ENCODE peak calls at places on chromosomes 7 and 10, in seven cellular contexts. One of them, this sample, is unnamed.

GRCh38 chr7:5694221-5694754 is 87.2 kb downstream of the RNF216 start:
- DNase-seq in osteocyte: no peak
- DNase-seq in left ventricle myocardium inferior: no peak
- DNase-seq in Calu3: no peak
- DNase-seq in cardiac fibroblast: peak; percentile 80
- DNase-seq in AG10803: peak; percentile 96
- DNase-seq in ovary: no peak
- DNase-seq in this sample: no peak

GRCh38 chr10:15763001-15763400 is 43.3 kb upstream of the ITGA8 start:
- DNase-seq in osteocyte: no peak
- DNase-seq in left ventricle myocardium inferior: peak; percentile 29
- DNase-seq in Calu3: no peak
- DNase-seq in cardiac fibroblast: no peak
- DNase-seq in AG10803: no peak
- DNase-seq in ovary: no peak
- DNase-seq in this sample: no peak

GRCh38 chr7:146565872-146566271 is 449.3 kb downstream of the CNTNAP2 start:
- DNase-seq in osteocyte: no peak
- DNase-seq in left ventricle myocardium inferior: no peak
- DNase-seq in Calu3: no peak
- DNase-seq in cardiac fibroblast: no peak
- DNase-seq in AG10803: no peak
- DNase-seq in ovary: no peak
- DNase-seq in this sample: no peak

GRCh38 chr10:77604941-77605351 is 32.7 kb downstream of the KCNMA1 start:
- DNase-seq in osteocyte: no peak
- DNase-seq in left ventricle myocardium inferior: no peak
- DNase-seq in Calu3: no peak
- DNase-seq in cardiac fibroblast: no peak
- DNase-seq in AG10803: no peak
- DNase-seq in ovary: no peak
- DNase-seq in this sample: no peak

GRCh38 chr10:32151876-32152275 is 95.7 kb upstream of the KIF5B start:
- DNase-seq in osteocyte: no peak
- DNase-seq in left ventricle myocardium inferior: no peak
- DNase-seq in Calu3: no peak
- DNase-seq in cardiac fibroblast: no peak
- DNase-seq in AG10803: no peak
- DNase-seq in ovary: no peak
- DNase-seq in this sample: no peak

GRCh38 chr10:110502851-110503301 is 5.2 kb downstream of the DUSP5 start:
- DNase-seq in osteocyte: no peak
- DNase-seq in left ventricle myocardium inferior: peak; percentile 40
- DNase-seq in Calu3: no peak
- DNase-seq in cardiac fibroblast: peak; percentile 92
- DNase-seq in AG10803: peak; percentile 96
- DNase-seq in ovary: no peak
- DNase-seq in this sample: peak; percentile 74

GRCh38 chr10:79410315-79411094 is 34.9 kb downstream of the ZCCHC24 start:
- DNase-seq in osteocyte: no peak
- DNase-seq in left ventricle myocardium inferior: no peak
- DNase-seq in Calu3: no peak
- DNase-seq in cardiac fibroblast: no peak
- DNase-seq in AG10803: no peak
- DNase-seq in ovary: peak; percentile 29
- DNase-seq in this sample: no peak

GRCh38 chr7:117806011-117806410 is 67.2 kb downstream of the CTTNBP2 start:
- DNase-seq in osteocyte: no peak
- DNase-seq in left ventricle myocardium inferior: no peak
- DNase-seq in Calu3: no peak
- DNase-seq in cardiac fibroblast: no peak
- DNase-seq in AG10803: no peak
- DNase-seq in ovary: no peak
- DNase-seq in this sample: no peak

GRCh38 chr10:32153931-32154330 is 97.7 kb upstream of the KIF5B start:
- DNase-seq in osteocyte: no peak
- DNase-seq in left ventricle myocardium inferior: no peak
- DNase-seq in Calu3: no peak
- DNase-seq in cardiac fibroblast: peak; percentile 41
- DNase-seq in AG10803: peak; percentile 38
- DNase-seq in ovary: no peak
- DNase-seq in this sample: no peak

GRCh38 chr10:3911713-3912442 is 126.9 kb upstream of the KLF6 start:
- DNase-seq in osteocyte: no peak
- DNase-seq in left ventricle myocardium inferior: no peak
- DNase-seq in Calu3: no peak
- DNase-seq in cardiac fibroblast: peak; percentile 82
- DNase-seq in AG10803: peak; percentile 70
- DNase-seq in ovary: no peak
- DNase-seq in this sample: no peak

GRCh38 chr7:36994456-36995112 is 270.3 kb upstream of the AOAH start:
- DNase-seq in osteocyte: no peak
- DNase-seq in left ventricle myocardium inferior: no peak
- DNase-seq in Calu3: no peak
- DNase-seq in cardiac fibroblast: no peak
- DNase-seq in AG10803: no peak
- DNase-seq in ovary: no peak
- DNase-seq in this sample: no peak

GRCh38 chr7:69652947-69653701 is 54.8 kb downstream of the AUTS2 start:
- DNase-seq in osteocyte: no peak
- DNase-seq in left ventricle myocardium inferior: no peak
- DNase-seq in Calu3: no peak
- DNase-seq in cardiac fibroblast: no peak
- DNase-seq in AG10803: no peak
- DNase-seq in ovary: no peak
- DNase-seq in this sample: no peak

GRCh38 chr7:23335621-23336020 is 36.5 kb downstream of the MALSU1 start:
- DNase-seq in osteocyte: no peak
- DNase-seq in left ventricle myocardium inferior: no peak
- DNase-seq in Calu3: no peak
- DNase-seq in cardiac fibroblast: peak; percentile 33
- DNase-seq in AG10803: no peak
- DNase-seq in ovary: no peak
- DNase-seq in this sample: no peak

GRCh38 chr10:17387861-17388503 is 66.4 kb downstream of the ST8SIA6 start:
- DNase-seq in osteocyte: no peak
- DNase-seq in left ventricle myocardium inferior: no peak
- DNase-seq in Calu3: peak; percentile 24
- DNase-seq in cardiac fibroblast: no peak
- DNase-seq in AG10803: no peak
- DNase-seq in ovary: no peak
- DNase-seq in this sample: no peak

GRCh38 chr7:80135306-80136104 is 874 bp downstream of the GNAI1 start:
- DNase-seq in osteocyte: peak; percentile 86
- DNase-seq in left ventricle myocardium inferior: peak; percentile 40
- DNase-seq in Calu3: peak; percentile 4
- DNase-seq in cardiac fibroblast: no peak
- DNase-seq in AG10803: peak; percentile 26
- DNase-seq in ovary: peak; percentile 49
- DNase-seq in this sample: peak; percentile 41

GRCh38 chr7:52958621-52959140 is 76.8 kb upstream of the POM121L12 start:
- DNase-seq in osteocyte: no peak
- DNase-seq in left ventricle myocardium inferior: no peak
- DNase-seq in Calu3: no peak
- DNase-seq in cardiac fibroblast: no peak
- DNase-seq in AG10803: no peak
- DNase-seq in ovary: no peak
- DNase-seq in this sample: no peak

GRCh38 chr10:80442879-80443278 is 11.2 kb upstream of the TSPAN14 start:
- DNase-seq in osteocyte: no peak
- DNase-seq in left ventricle myocardium inferior: no peak
- DNase-seq in Calu3: no peak
- DNase-seq in cardiac fibroblast: no peak
- DNase-seq in AG10803: no peak
- DNase-seq in ovary: no peak
- DNase-seq in this sample: no peak

GRCh38 chr10:4354382-4354812 is 471.6 kb upstream of the AKR1E2 start:
- DNase-seq in osteocyte: no peak
- DNase-seq in left ventricle myocardium inferior: no peak
- DNase-seq in Calu3: peak; percentile 11
- DNase-seq in cardiac fibroblast: no peak
- DNase-seq in AG10803: peak; percentile 32
- DNase-seq in ovary: no peak
- DNase-seq in this sample: no peak

GRCh38 chr7:20076835-20077234 is 140.3 kb downstream of the MACC1 start:
- DNase-seq in osteocyte: no peak
- DNase-seq in left ventricle myocardium inferior: no peak
- DNase-seq in Calu3: no peak
- DNase-seq in cardiac fibroblast: no peak
- DNase-seq in AG10803: no peak
- DNase-seq in ovary: no peak
- DNase-seq in this sample: no peak
- TF ChIP-seq CTCF in osteocyte: no peak
- TF ChIP-seq CTCF in left ventricle myocardium inferior: no peak
- TF ChIP-seq CTCF in Calu3: no peak
- TF ChIP-seq CTCF in cardiac fibroblast: no peak
- TF ChIP-seq CTCF in AG10803: no peak
- TF ChIP-seq CTCF in ovary: no peak
- TF ChIP-seq CTCF in this sample: no peak

GRCh38 chr7:1887251-1887650 is 217.2 kb downstream of the ELFN1 start:
- DNase-seq in osteocyte: no peak
- DNase-seq in left ventricle myocardium inferior: no peak
- DNase-seq in Calu3: no peak
- DNase-seq in cardiac fibroblast: no peak
- DNase-seq in AG10803: no peak
- DNase-seq in ovary: no peak
- DNase-seq in this sample: no peak
- TF ChIP-seq CTCF in osteocyte: no peak
- TF ChIP-seq CTCF in left ventricle myocardium inferior: no peak
- TF ChIP-seq CTCF in Calu3: no peak
- TF ChIP-seq CTCF in cardiac fibroblast: no peak
- TF ChIP-seq CTCF in AG10803: no peak
- TF ChIP-seq CTCF in ovary: no peak
- TF ChIP-seq CTCF in this sample: no peak

DNA sequence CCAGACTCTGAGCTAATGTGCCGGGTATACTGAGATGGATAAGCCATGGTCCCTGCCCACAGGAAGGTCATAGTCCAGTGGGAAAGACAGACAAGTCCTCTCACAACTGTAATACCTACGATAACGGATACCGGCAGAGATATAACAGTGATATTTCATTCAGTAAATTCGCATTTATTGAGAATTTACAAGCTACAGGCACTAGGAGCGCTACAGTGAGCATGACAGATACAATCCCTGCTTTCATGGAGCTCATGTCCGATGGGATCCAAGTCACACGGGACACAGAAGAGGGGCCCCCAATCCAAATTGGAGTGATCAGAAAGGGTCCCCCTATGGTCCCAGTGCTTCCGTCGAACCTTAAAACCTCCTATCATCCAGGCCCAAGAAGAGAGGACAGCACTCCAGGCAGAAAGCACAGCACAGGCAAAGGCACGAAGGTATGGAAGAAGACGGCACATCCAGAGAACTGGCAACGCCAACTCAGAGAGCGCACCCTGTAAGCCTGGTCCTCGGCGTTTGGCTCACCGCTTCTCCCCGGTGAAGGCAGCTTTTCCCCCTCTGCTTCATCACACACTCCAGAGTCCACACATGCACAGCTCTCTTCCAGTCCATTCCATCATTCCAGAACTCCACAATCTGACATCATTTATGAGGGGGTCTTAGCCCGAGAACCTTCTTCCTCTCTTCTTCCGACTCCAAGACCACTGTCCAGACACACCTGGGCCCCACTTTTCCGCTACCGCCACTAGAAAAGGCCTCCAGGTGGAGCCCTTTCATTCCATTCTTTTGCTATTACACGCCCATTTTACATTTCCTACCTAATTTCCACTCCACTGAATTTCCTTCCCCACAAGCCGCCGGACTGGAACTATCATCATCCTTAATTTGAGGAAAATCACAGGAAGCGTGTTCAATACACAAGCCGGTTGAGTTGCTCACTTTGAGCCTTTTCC is 47.8 kb upstream of the NKX2-3 start:
- DNase-seq in osteocyte: no peak
- DNase-seq in left ventricle myocardium inferior: no peak
- DNase-seq in Calu3: no peak
- DNase-seq in cardiac fibroblast: no peak
- DNase-seq in AG10803: no peak
- DNase-seq in ovary: no peak
- DNase-seq in this sample: no peak
- TF ChIP-seq CTCF in osteocyte: no peak
- TF ChIP-seq CTCF in left ventricle myocardium inferior: no peak
- TF ChIP-seq CTCF in Calu3: no peak
- TF ChIP-seq CTCF in cardiac fibroblast: no peak
- TF ChIP-seq CTCF in AG10803: no peak
- TF ChIP-seq CTCF in ovary: no peak
- TF ChIP-seq CTCF in this sample: no peak

GRCh38 chr7:15864260-15864991 is 177.9 kb upstream of the MEOX2 start:
- DNase-seq in osteocyte: no peak
- DNase-seq in left ventricle myocardium inferior: no peak
- DNase-seq in Calu3: no peak
- DNase-seq in cardiac fibroblast: no peak
- DNase-seq in AG10803: no peak
- DNase-seq in ovary: no peak
- DNase-seq in this sample: no peak
- TF ChIP-seq CTCF in osteocyte: no peak
- TF ChIP-seq CTCF in left ventricle myocardium inferior: no peak
- TF ChIP-seq CTCF in Calu3: no peak
- TF ChIP-seq CTCF in cardiac fibroblast: no peak
- TF ChIP-seq CTCF in AG10803: no peak
- TF ChIP-seq CTCF in ovary: no peak
- TF ChIP-seq CTCF in this sample: no peak

DNA sequence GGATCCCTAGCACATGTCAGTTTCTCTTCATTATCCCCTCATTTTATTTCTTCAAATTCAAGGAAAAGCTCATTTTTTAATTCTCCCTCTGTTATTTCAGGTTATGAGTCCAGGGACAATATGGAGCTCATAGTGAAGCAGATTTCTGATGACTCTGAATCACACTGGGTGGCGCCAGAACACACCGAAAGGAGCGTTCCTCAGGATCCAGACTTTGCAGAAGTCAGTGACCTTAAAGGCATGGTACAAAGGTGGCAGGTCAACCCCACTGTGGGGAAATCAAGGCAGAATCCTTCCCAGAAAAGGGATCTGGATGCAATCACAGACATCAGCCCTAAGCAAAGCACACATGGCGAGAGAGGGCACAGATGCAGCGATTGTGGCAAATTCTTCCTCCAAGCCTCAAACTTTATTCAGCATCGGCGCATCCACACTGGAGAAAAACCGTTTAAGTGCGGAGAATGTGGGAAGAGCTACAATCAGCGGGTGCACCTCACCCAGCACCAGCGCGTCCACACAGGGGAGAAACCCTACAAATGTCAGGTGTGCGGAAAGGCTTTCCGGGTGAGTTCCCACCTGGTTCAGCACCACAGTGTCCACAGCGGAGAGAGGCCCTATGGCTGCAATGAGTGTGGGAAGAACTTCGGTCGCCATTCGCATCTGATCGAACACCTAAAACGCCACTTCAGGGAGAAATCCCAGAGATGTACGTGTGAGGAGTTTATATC is 21.4 kb downstream of the ZKSCAN5 start:
- DNase-seq in osteocyte: no peak
- DNase-seq in left ventricle myocardium inferior: no peak
- DNase-seq in Calu3: peak; percentile 10
- DNase-seq in cardiac fibroblast: peak; percentile 12
- DNase-seq in AG10803: no peak
- DNase-seq in ovary: peak; percentile 17
- DNase-seq in this sample: no peak
- TF ChIP-seq CTCF in osteocyte: peak; percentile 36
- TF ChIP-seq CTCF in left ventricle myocardium inferior: no peak
- TF ChIP-seq CTCF in Calu3: no peak
- TF ChIP-seq CTCF in cardiac fibroblast: no peak
- TF ChIP-seq CTCF in AG10803: peak; percentile 37
- TF ChIP-seq CTCF in ovary: no peak
- TF ChIP-seq CTCF in this sample: no peak

GRCh38 chr7:2521952-2522591 is 2.5 kb downstream of the LFNG start:
- DNase-seq in osteocyte: no peak
- DNase-seq in left ventricle myocardium inferior: peak; percentile 50
- DNase-seq in Calu3: peak; percentile 69
- DNase-seq in cardiac fibroblast: no peak
- DNase-seq in AG10803: no peak
- DNase-seq in ovary: no peak
- DNase-seq in this sample: no peak
- TF ChIP-seq CTCF in osteocyte: no peak
- TF ChIP-seq CTCF in left ventricle myocardium inferior: no peak
- TF ChIP-seq CTCF in Calu3: no peak
- TF ChIP-seq CTCF in cardiac fibroblast: no peak
- TF ChIP-seq CTCF in AG10803: no peak
- TF ChIP-seq CTCF in ovary: no peak
- TF ChIP-seq CTCF in this sample: no peak